ENCODE peak calls at places on chromosomes 11 and 22, in six cellular contexts. P is A172; E is activated T-cell treated with anti-CD3 and anti-CD28 coated beads for 1 hour; Q is NCI-H1092 treated with DMSO at 0.1 percent for 48 hours; G is stimulated activated CD4-positive, alpha-beta T cell treated with anti-CD3 and anti-CD28 coated beads, Interleukin-4, amount 100 ng/mL, for 24 hours; D is central memory CD4-positive, alpha-beta T cell. O is an unnamed sample.

GRCh38 chr22:49310354-49310753 is 517.3 kb downstream of the BRD1 start:
- DNase-seq in Q (no peak), G (no peak), P (no peak), D (no peak), E (no peak), O (no peak)

GRCh38 chr11:58039589-58039988 is 8.8 kb downstream of the OR6Q1 start:
- DNase-seq in Q (no peak), P (no peak), D (no peak), E (no peak), G (no peak), O (no peak)

GRCh38 chr11:103380031-103380430 is 270.8 kb downstream of the DYNC2H1 start:
- DNase-seq in E (no peak), P (no peak), Q (no peak), D (no peak), G (no peak), O (no peak)

GRCh38 chr22:48240165-48240934 is 1477.9 kb downstream of the TBC1D22A start:
- DNase-seq in D (no peak), G (no peak), Q (no peak), P (no peak), E (no peak), O (no peak)

GRCh38 chr11:115942043-115942442 is 437.8 kb upstream of the CADM1 start:
- DNase-seq in P (no peak), Q (no peak), E (no peak), G (no peak), D (no peak), O (no peak)

GRCh38 chr11:36738292-36738861 is 140.3 kb upstream of the RAG2 start:
- DNase-seq in E (no peak), Q (no peak), G (no peak), D (no peak), P (no peak), O (no peak)

GRCh38 chr11:126135182-126136176 is 72.8 kb upstream of the CDON start:
- DNase-seq in G (no peak), D (no peak), E (no peak), Q (peak; percentile 69), P (no peak), O (no peak)

GRCh38 chr22:35627267-35628041 is 10.3 kb upstream of the MB start:
- DNase-seq in Q (peak; percentile 71), D (no peak), P (peak; percentile 92), G (peak; percentile 69), E (peak; percentile 37), O (no peak)

GRCh38 chr11:70682760-70683159 is 284.4 kb downstream of the CTTN start:
- DNase-seq in P (no peak), E (no peak), Q (no peak), G (no peak), D (no peak), O (no peak)

GRCh38 chr11:77661670-77662069 is 24.1 kb upstream of the CLNS1A start:
- DNase-seq in P (no peak), D (no peak), E (no peak), Q (no peak), G (no peak), O (no peak)

GRCh38 chr11:130070109-130070828 is 575 bp downstream of the APLP2 start:
- DNase-seq in Q (peak; percentile 44), G (peak; percentile 45), E (peak; percentile 30), D (peak; percentile 47), P (no peak), O (no peak)

GRCh38 chr11:66676279-66676919 is 1.3 kb downstream of the RBM4B start:
- DNase-seq in P (no peak), E (no peak), D (no peak), G (no peak), Q (no peak), O (no peak)

GRCh38 chr11:57251491-57252104 is 14.5 kb upstream of the APLNR start:
- DNase-seq in Q (no peak), P (no peak), D (no peak), E (no peak), G (no peak), O (no peak)

O was measured in CMK.